ENCODE peak calls at places on chromosome 2, in seven cellular contexts. L, U, B, M, H, J and S are unnamed samples.

GRCh38 chr2:223039618-223040017 is 12.4 kb upstream of the KCNE4 start:
- DNase-seq in L (no peak), U (no peak), B (no peak), M (no peak), H (no peak), J (no peak), S (no peak)

GRCh38 chr2:168336786-168337388 is 89.5 kb upstream of the STK39 start:
- DNase-seq in L (no peak), U (no peak), B (no peak), M (no peak), H (peak), J (no peak), S (peak)

GRCh38 chr2:129751409-129751808 is 228.1 kb upstream of the RAB6C start:
- DNase-seq in L (no peak), U (no peak), B (no peak), M (no peak), H (no peak), J (no peak), S (no peak)

GRCh38 chr2:44952143-44952805 is 10.8 kb downstream of the SIX3 start:
- DNase-seq in L (peak), U (no peak), B (no peak), M (peak), H (peak), J (no peak), S (peak)

GRCh38 chr2:144477943-144478283 is 42.0 kb downstream of the ZEB2 start:
- DNase-seq in L (no peak), U (no peak), B (no peak), M (no peak), H (no peak), J (no peak), S (no peak)

GRCh38 chr2:45275235-45275805 is 266.1 kb upstream of the SIX2 start:
- DNase-seq in L (no peak), U (peak), B (no peak), M (no peak), H (no peak), J (no peak), S (no peak)

GRCh38 chr2:102735431-102736130 is 26.2 kb upstream of the TMEM182 start:
- DNase-seq in L (peak), U (no peak), B (no peak), M (no peak), H (no peak), J (no peak), S (no peak)

GRCh38 chr2:240184656-240185055 is 44.2 kb upstream of the OTOS start:
- DNase-seq in L (no peak), U (no peak), B (no peak), M (no peak), H (no peak), J (no peak), S (no peak)

GRCh38 chr2:60550151-60550983 is 3.1 kb downstream of the BCL11A start:
- DNase-seq in L (peak), U (no peak), B (peak), M (peak), H (peak), J (no peak), S (peak)